ENCODE peak calls at places on chromosomes 7 and 10, in four cellular contexts. One of them, this sample, is unnamed. For H3K36me3, the result is how much of the 10 kb centered on the place peaks cover.

GRCh38 chr10:125113661-125114388 is 46.5 kb downstream of the CTBP2 start:
- DNase-seq in hepatocyte: no peak
- DNase-seq in right lobe of liver: no peak
- DNase-seq in endodermal cell: no peak
- DNase-seq in this sample: no peak

GRCh38 chr7:12403287-12404181 is at the start of gene VWDE:
- DNase-seq in hepatocyte: peak
- DNase-seq in right lobe of liver: peak
- DNase-seq in endodermal cell: peak
- DNase-seq in this sample: peak

GRCh38 chr7:43721193-43721806 is 8.0 kb downstream of the COA1 start:
- DNase-seq in hepatocyte: peak
- DNase-seq in right lobe of liver: no peak
- DNase-seq in endodermal cell: no peak
- DNase-seq in this sample: no peak

GRCh38 chr10:3271385-3272115 is 99.0 kb upstream of the PITRM1 start:
- DNase-seq in hepatocyte: no peak
- DNase-seq in right lobe of liver: no peak
- DNase-seq in endodermal cell: no peak
- DNase-seq in this sample: no peak

GRCh38 chr10:29932991-29933390 is 126.4 kb downstream of the JCAD start:
- DNase-seq in hepatocyte: no peak
- DNase-seq in right lobe of liver: no peak
- DNase-seq in endodermal cell: no peak
- DNase-seq in this sample: no peak

GRCh38 chr7:32154797-32155196 is 84.6 kb upstream of the PDE1C start:
- DNase-seq in hepatocyte: no peak
- DNase-seq in right lobe of liver: no peak
- DNase-seq in endodermal cell: no peak
- DNase-seq in this sample: no peak

GRCh38 chr10:114239994-114240345 is 916 bp downstream of the VWA2 start:
- DNase-seq in hepatocyte: no peak
- DNase-seq in right lobe of liver: no peak
- DNase-seq in endodermal cell: peak
- DNase-seq in this sample: no peak

GRCh38 chr7:149130572-149131198 is 4.6 kb upstream of the ZNF425 start:
- DNase-seq in hepatocyte: no peak
- DNase-seq in right lobe of liver: no peak
- DNase-seq in endodermal cell: no peak
- DNase-seq in this sample: no peak

GRCh38 chr7:2687881-2688318 is at the start of gene AMZ1:
- DNase-seq in hepatocyte: no peak
- DNase-seq in right lobe of liver: no peak
- DNase-seq in endodermal cell: peak
- DNase-seq in this sample: no peak

GRCh38 chr7:357531-358209 is 67.7 kb downstream of the FOXL3 start:
- DNase-seq in hepatocyte: no peak
- DNase-seq in right lobe of liver: no peak
- DNase-seq in endodermal cell: no peak
- DNase-seq in this sample: no peak

GRCh38 chr10:29878492-29878891 is 180.9 kb downstream of the JCAD start:
- DNase-seq in hepatocyte: no peak
- DNase-seq in right lobe of liver: no peak
- DNase-seq in endodermal cell: no peak
- DNase-seq in this sample: no peak

GRCh38 chr10:44386546-44387052 is 1.7 kb upstream of the CXCL12 start:
- DNase-seq in hepatocyte: peak
- DNase-seq in right lobe of liver: peak
- DNase-seq in endodermal cell: peak
- DNase-seq in this sample: peak

GRCh38 chr10:89861584-89862287 is 160.3 kb downstream of the KIF20B start:
- DNase-seq in hepatocyte: peak
- DNase-seq in right lobe of liver: no peak
- DNase-seq in endodermal cell: no peak
- DNase-seq in this sample: no peak

GRCh38 chr10:122407375-122408125 is 33.0 kb downstream of the PLEKHA1 start:
- DNase-seq in hepatocyte: no peak
- DNase-seq in right lobe of liver: no peak
- DNase-seq in endodermal cell: no peak
- DNase-seq in this sample: no peak

GRCh38 chr7:98400538-98401427 is at the start of gene BAIAP2L1:
- DNase-seq in hepatocyte: peak
- DNase-seq in right lobe of liver: peak
- DNase-seq in endodermal cell: peak
- DNase-seq in this sample: peak

GRCh38 chr10:100168313-100168643 is 17.6 kb downstream of the ERLIN1 start:
- DNase-seq in hepatocyte: no peak
- DNase-seq in right lobe of liver: no peak
- DNase-seq in endodermal cell: no peak
- DNase-seq in this sample: no peak

GRCh38 chr10:100163704-100164621 is 21.9 kb downstream of the ERLIN1 start:
- DNase-seq in hepatocyte: no peak
- DNase-seq in right lobe of liver: no peak
- DNase-seq in endodermal cell: no peak
- DNase-seq in this sample: no peak

GRCh38 chr10:100172349-100172748 is 13.5 kb downstream of the ERLIN1 start:
- DNase-seq in hepatocyte: no peak
- DNase-seq in right lobe of liver: no peak
- DNase-seq in endodermal cell: no peak
- DNase-seq in this sample: no peak

GRCh38 chr10:100173035-100173434 is 12.8 kb downstream of the ERLIN1 start:
- DNase-seq in hepatocyte: no peak
- DNase-seq in right lobe of liver: no peak
- DNase-seq in endodermal cell: no peak
- DNase-seq in this sample: no peak

GRCh38 chr10:100167521-100168312 is 18.1 kb downstream of the ERLIN1 start:
- DNase-seq in hepatocyte: no peak
- DNase-seq in right lobe of liver: no peak
- DNase-seq in endodermal cell: no peak
- DNase-seq in this sample: no peak
- H3K4me3 ChIP-seq in hepatocyte: no peak
- H3K4me3 ChIP-seq in right lobe of liver: no peak
- H3K4me3 ChIP-seq in endodermal cell: no peak
- H3K4me3 ChIP-seq in this sample: no peak

GRCh38 chr7:5620459-5620881 is 161.0 kb downstream of the RNF216 start:
- DNase-seq in hepatocyte: no peak
- DNase-seq in right lobe of liver: no peak
- DNase-seq in endodermal cell: no peak
- DNase-seq in this sample: no peak
- H3K36me3 ChIP-seq in hepatocyte: under half
- H3K36me3 ChIP-seq in right lobe of liver: under half
- H3K36me3 ChIP-seq in endodermal cell: under half
- H3K36me3 ChIP-seq in this sample: under half

GRCh38 chr7:22855049-22855392 is 32.4 kb upstream of the TOMM7 start:
- DNase-seq in hepatocyte: no peak
- DNase-seq in right lobe of liver: no peak
- DNase-seq in endodermal cell: no peak
- DNase-seq in this sample: no peak
- H3K27ac ChIP-seq in hepatocyte: peak
- H3K27ac ChIP-seq in right lobe of liver: peak
- H3K27ac ChIP-seq in endodermal cell: peak
- H3K27ac ChIP-seq in this sample: peak

DNA sequence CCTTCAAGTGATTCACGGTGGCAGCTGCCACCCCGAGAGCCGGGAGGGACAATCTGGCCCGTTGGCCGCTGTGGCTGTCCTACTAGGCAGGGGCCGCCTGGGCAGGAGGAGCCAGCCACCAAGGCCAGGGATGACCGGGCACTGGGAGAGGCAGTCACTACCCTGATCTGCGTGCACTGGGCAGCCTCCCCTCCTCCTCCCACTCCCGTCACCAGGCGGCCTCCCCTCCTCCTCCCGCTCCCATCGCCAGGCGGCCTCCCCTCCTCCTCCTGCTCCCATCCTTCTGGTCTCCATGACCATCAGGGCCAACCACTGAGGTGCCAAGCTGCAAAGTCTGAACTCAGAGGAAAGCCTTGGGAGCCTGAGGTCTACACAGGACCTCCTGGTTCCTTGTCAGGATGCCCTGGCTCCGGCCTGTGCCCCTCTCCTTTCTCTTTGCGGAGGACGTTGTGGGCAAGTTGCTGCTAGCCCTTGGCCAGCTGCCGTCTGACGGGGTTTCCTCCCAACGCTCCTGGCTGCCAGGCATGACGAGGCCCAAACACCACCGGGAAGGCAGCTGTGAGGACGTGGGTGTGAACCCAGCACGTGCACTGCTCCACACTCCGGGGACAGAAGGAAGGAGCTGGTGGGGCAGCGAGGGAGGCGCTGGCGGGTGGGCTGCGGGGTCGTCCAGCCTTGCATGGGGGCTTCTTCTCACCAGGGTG is 131.1 kb downstream of the WDR37 start:
- DNase-seq in hepatocyte: no peak
- DNase-seq in right lobe of liver: no peak
- DNase-seq in endodermal cell: no peak
- DNase-seq in this sample: no peak
- H3K4me3 ChIP-seq in hepatocyte: no peak
- H3K4me3 ChIP-seq in right lobe of liver: no peak
- H3K4me3 ChIP-seq in endodermal cell: no peak
- H3K4me3 ChIP-seq in this sample: no peak

This sample was measured in pancreas.